ENCODE peak calls at places on chromosomes 11 and 22, in four cellular contexts. K, S, F and D are unnamed samples.
A peak's percentile ranks its signal among the peaks of the same experiment; 100 is the strongest.

GRCh38 chr11:12240669-12241068 is 130.3 kb downstream of the MICAL2 start:
- DNase-seq in F (peak; percentile 33), K (no peak), S (no peak), D (no peak)

GRCh38 chr22:27756212-27756660 is 45.3 kb downstream of the MN1 start:
- DNase-seq in F (no peak), K (no peak), S (no peak), D (no peak)

GRCh38 chr11:68038718-68039525 is at the start of gene TCIRG1:
- DNase-seq in S (peak; percentile 79), K (peak; percentile 54), F (peak; percentile 90), D (peak; percentile 91)

GRCh38 chr11:101470881-101471535 is 112.8 kb downstream of the TRPC6 start:
- DNase-seq in S (no peak), K (no peak), F (no peak), D (no peak)

GRCh38 chr11:59283825-59284772 is 71.4 kb upstream of the MPEG1 start:
- DNase-seq in K (peak; percentile 46), S (peak; percentile 31), F (no peak), D (peak; percentile 57)

GRCh38 chr11:67120881-67121710 is 2.0 kb downstream of the KDM2A start:
- DNase-seq in S (no peak), K (no peak), F (no peak), D (peak; percentile 35)

GRCh38 chr22:25352294-25352680 is 132.8 kb downstream of the CRYBB2 start:
- DNase-seq in S (no peak), F (no peak), K (no peak), D (no peak)

GRCh38 chr11:73312806-73313403 is 4.8 kb downstream of the ARHGEF17 start:
- DNase-seq in S (no peak), K (no peak), F (no peak), D (no peak)

GRCh38 chr11:612201-612960 is 3.4 kb downstream of the IRF7 start:
- DNase-seq in S (no peak), K (no peak), F (peak; percentile 78), D (no peak)